ENCODE peak calls at places on chromosomes 16 and 17, in four cellular contexts. K is cardiac muscle cell, G is H9, M is uterus. B is an unnamed sample.

GRCh38 chr16:72932050-72932449 is 115.9 kb downstream of the ZFHX3 start:
- DNase-seq in K (peak; percentile 27), G (no peak), M (no peak), B (no peak)

GRCh38 chr17:71649986-71650385 is 470.8 kb upstream of the SOX9 start:
- DNase-seq in K (no peak), G (no peak), M (no peak), B (no peak)

GRCh38 chr17:9217151-9218067 is 196.1 kb downstream of the NTN1 start:
- DNase-seq in K (peak; percentile 65), G (no peak), M (no peak), B (no peak)

GRCh38 chr16:51155901-51156810 is 5.1 kb upstream of the SALL1 start:
- DNase-seq in K (peak; percentile 45), G (no peak), M (no peak), B (no peak)

GRCh38 chr17:49676276-49676868 is 1.5 kb downstream of the SPOP start:
- DNase-seq in K (peak; percentile 48), G (no peak), M (no peak), B (no peak)

GRCh38 chr16:23691483-23692189 is 12.9 kb downstream of the PLK1 start:
- DNase-seq in K (peak; percentile 35), G (no peak), M (no peak), B (no peak)

GRCh38 chr17:47708312-47708863 is 14.4 kb downstream of the TBKBP1 start:
- DNase-seq in K (no peak), G (no peak), M (peak; percentile 27), B (no peak)

GRCh38 chr17:33520404-33521032 is 227.4 kb upstream of the ASIC2 start:
- DNase-seq in K (peak; percentile 30), G (peak; percentile 85), M (peak; percentile 44), B (peak; percentile 38)

GRCh38 chr17:7856081-7856791 is 1.1 kb downstream of the NAA38 start:
- DNase-seq in K (peak; percentile 77), G (peak; percentile 42), M (peak; percentile 62), B (no peak)

GRCh38 chr17:61238455-61238933 is 161.1 kb upstream of the TBX2 start:
- DNase-seq in K (no peak), G (no peak), M (no peak), B (no peak)

GRCh38 chr16:74999208-74999682 is 421 bp downstream of the ZNRF1 start:
- DNase-seq in K (peak; percentile 40), G (no peak), M (peak; percentile 62), B (no peak)

GRCh38 chr16:1310832-1311200 is 1.4 kb downstream of the UBE2I start:
- DNase-seq in K (no peak), G (no peak), M (no peak), B (peak; percentile 59)

GRCh38 chr17:34499576-34499975 is 79.8 kb upstream of the TMEM132E start:
- DNase-seq in K (peak; percentile 29), G (peak; percentile 67), M (no peak), B (no peak)

GRCh38 chr17:31541559-31541958 is 150.1 kb downstream of the RAB11FIP4 start:
- DNase-seq in K (no peak), G (peak; percentile 69), M (no peak), B (no peak)

GRCh38 chr17:34840758-34841157 is 120.5 kb downstream of the CCT6B start:
- DNase-seq in K (peak; percentile 10), G (no peak), M (no peak), B (no peak)

GRCh38 chr16:19524356-19524865 is 669 bp downstream of the CCP110 start:
- DNase-seq in K (no peak), G (no peak), M (no peak), B (no peak)

GRCh38 chr17:75754378-75755204 is 10.4 kb downstream of the GALK1 start:
- DNase-seq in K (no peak), G (no peak), M (peak; percentile 21), B (no peak)

GRCh38 chr17:75753514-75754377 is 11.2 kb downstream of the GALK1 start:
- DNase-seq in K (peak; percentile 82), G (peak; percentile 92), M (peak; percentile 80), B (peak; percentile 73)

GRCh38 chr17:75755990-75756389 is 9.0 kb downstream of the GALK1 start:
- DNase-seq in K (no peak), G (no peak), M (no peak), B (no peak)

GRCh38 chr17:75756451-75757085 is 8.4 kb downstream of the GALK1 start:
- DNase-seq in K (no peak), G (peak; percentile 36), M (no peak), B (no peak)

DNA sequence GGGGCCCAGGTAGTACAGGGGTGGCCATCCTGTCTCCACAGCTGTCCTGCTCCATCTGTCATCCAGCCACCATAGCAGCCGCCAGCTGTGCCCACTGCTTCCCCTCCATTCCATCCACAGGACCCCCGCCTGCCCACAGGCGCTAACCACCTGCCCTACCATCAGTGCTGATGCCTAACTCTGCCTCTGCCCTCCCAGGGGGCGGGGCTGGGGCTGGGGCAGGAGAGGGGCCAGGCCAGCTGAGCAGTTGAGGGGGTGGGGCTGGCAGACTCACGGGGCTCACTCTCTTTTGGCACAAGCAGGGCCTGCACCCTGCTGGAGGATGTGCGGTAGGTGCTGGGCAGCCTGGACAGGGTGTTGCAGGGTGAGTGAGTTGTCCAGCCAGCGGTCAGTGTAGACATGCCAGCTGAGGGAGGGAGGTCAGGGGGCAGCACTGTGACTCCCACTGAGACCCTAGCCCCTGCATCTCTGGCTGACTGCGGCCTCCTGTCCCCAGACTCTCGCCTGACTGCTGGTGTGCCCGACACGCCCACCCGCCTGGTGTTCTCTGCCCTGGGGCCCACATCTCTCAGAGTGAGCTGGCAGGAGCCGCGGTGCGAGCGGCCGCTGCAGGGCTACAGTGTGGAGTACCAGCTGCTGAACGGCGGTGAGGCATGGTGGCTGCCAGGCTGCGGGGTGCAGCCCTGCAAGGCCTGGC is 9.6 kb downstream of the GALK1 start:
- DNase-seq in K (no peak), G (peak; percentile 60), M (no peak), B (no peak)
- TF ChIP-seq CTCF in K (no peak), G (no peak), M (no peak), B (no peak)

GRCh38 chr17:68704897-68705296 is 103.7 kb upstream of the FAM20A start:
- DNase-seq in K (peak; percentile 85), G (no peak), M (no peak), B (no peak)

GRCh38 chr17:68707032-68707431 is 105.9 kb upstream of the FAM20A start:
- DNase-seq in K (peak; percentile 55), G (no peak), M (no peak), B (no peak)

GRCh38 chr17:68706351-68706750 is 105.2 kb upstream of the FAM20A start:
- DNase-seq in K (peak; percentile 41), G (no peak), M (no peak), B (no peak)

GRCh38 chr17:68709461-68709860 is 108.3 kb upstream of the FAM20A start:
- DNase-seq in K (no peak), G (no peak), M (no peak), B (no peak)

GRCh38 chr17:68705331-68706166 is 104.4 kb upstream of the FAM20A start:
- DNase-seq in K (peak; percentile 80), G (no peak), M (no peak), B (no peak)
- H3K27ac ChIP-seq in K (no peak overlapping the region), G (no peak overlapping the region), M (peak overlapping the region; percentile 66), B (no peak overlapping the region)

GRCh38 chr17:63961355-63962207 is 11.1 kb downstream of the SCN4A start:
- DNase-seq in K (peak; percentile 90), G (peak; percentile 100), M (peak; percentile 37), B (peak; percentile 20)
- H3K4me1 ChIP-seq in K (no peaks in the 10 kb centered on the region), G (no peaks in the 10 kb centered on the region), M (no peaks in the 10 kb centered on the region), B (peaks cover 9% of the 10 kb centered on the region)

GRCh38 chr17:67279115-67279514 is 34.1 kb upstream of the HELZ start:
- DNase-seq in K (no peak), G (no peak), M (no peak), B (no peak)

GRCh38 chr17:67274466-67274865 is 29.5 kb upstream of the HELZ start:
- DNase-seq in K (no peak), G (no peak), M (no peak), B (no peak)

GRCh38 chr17:67278363-67278762 is 33.4 kb upstream of the HELZ start:
- DNase-seq in K (no peak), G (no peak), M (no peak), B (no peak)

GRCh38 chr17:67273900-67274299 is 28.9 kb upstream of the HELZ start:
- DNase-seq in K (no peak), G (no peak), M (no peak), B (no peak)

DNA sequence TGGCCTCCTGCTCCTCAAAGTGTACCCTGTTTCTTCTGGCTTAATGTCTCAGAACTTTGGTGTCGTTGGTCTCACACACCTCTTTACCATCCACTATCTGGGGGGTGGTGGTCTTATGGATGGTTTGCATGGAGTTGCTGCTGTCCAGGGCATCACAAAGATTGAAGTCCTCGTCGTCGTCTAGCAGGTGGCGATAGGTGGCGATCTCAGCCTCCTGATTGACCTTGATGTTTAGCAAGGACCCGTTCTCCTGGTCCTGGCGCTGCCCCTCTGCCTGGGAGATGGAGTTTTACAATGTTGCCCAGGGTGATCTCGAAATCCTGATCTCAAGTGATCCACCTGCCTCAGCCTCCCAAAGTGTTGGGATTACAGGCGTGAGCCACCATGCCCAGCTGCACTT is 31.1 kb upstream of the HELZ start:
- DNase-seq in K (peak; percentile 18), G (peak; percentile 84), M (no peak), B (no peak)
- TF ChIP-seq CTCF in K (no peak), G (peak; percentile 56), M (no peak), B (no peak)

DNA sequence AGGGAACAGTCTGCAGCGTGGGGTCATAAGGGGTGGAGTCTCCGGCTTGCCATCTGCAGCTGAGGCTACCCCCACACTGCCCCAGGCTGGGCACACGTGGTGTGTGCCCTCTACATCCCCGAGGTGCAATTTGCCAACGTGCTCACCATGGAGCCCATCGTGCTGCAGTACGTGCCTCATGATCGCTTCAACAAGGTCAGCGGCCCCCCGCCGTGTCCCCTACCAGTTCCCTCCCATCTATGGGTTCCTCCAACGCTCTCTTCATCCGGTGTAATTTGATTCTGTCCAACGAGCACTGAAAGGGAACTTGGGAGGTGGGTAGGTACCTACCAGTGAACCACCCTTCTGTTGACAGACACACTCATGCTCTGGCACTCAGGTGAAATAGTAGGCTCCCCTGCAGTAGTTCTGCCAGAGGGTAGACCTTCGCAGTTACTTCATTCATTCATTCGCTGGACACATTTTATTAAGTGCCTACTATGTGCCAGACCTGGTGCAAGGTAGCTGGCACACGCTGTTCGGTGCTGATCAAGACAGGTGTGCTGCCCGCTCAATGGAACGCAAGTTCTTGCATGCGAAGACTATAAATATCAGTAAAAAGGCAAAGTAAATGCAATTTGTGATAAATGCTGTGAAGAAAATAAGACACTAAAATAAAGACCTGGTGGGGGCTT is 2.7 kb downstream of the MLLT6 start:
- DNase-seq in K (no peak), G (no peak), M (no peak), B (no peak)
- H3K27ac ChIP-seq in K (no peak overlapping the region), G (no peak overlapping the region), M (no peak overlapping the region), B (no peak overlapping the region)